ENCODE peak calls at places on chromosomes 2 and 18, in six cellular contexts. H is A549, Z is Peyer's patch, C is ovary, B is transverse colon, O is IMR-90. N is an unnamed sample.
A peak's percentile ranks its signal among the peaks of the same experiment; 100 is the strongest.

GRCh38 chr18:79975043-79975442 is 10.6 kb downstream of the HSBP1L1 start:
- DNase-seq in B (no peak), H (no peak), C (no peak), Z (no peak), O (no peak), N (no peak)

GRCh38 chr18:79626905-79627749 is 52.5 kb upstream of the CTDP1 start:
- DNase-seq in C (no peak), B (no peak), O (no peak), H (no peak), Z (no peak), N (no peak)

GRCh38 chr2:22904126-22904684 is 480.8 kb upstream of the KLHL29 start:
- DNase-seq in Z (peak; percentile 56), O (no peak), H (peak; percentile 19), B (peak; percentile 18), C (peak; percentile 33), N (no peak)

GRCh38 chr18:27750014-27750413 is 426.9 kb downstream of the CDH2 start:
- DNase-seq in H (no peak), C (no peak), Z (no peak), B (no peak), O (peak; percentile 28), N (no peak)

GRCh38 chr2:238148981-238149380 is 9.8 kb upstream of the ERFE start:
- DNase-seq in O (no peak), H (no peak), Z (no peak), B (no peak), C (no peak), N (no peak)

GRCh38 chr2:47309472-47309951 is 93.4 kb upstream of the MSH2 start:
- DNase-seq in O (no peak), C (no peak), B (peak; percentile 54), Z (peak; percentile 73), H (no peak), N (no peak)

GRCh38 chr2:145874466-145874865 is 1354.5 kb upstream of the ZEB2 start:
- DNase-seq in C (no peak), B (no peak), Z (no peak), H (no peak), O (peak; percentile 64), N (no peak)

GRCh38 chr2:38075436-38076249 is at the start of gene CYP1B1:
- DNase-seq in H (peak; percentile 58), B (no peak), Z (no peak), C (peak; percentile 52), O (no peak), N (no peak)

GRCh38 chr18:46319793-46320192 is 215.6 kb downstream of the HAUS1 start:
- DNase-seq in H (no peak), O (no peak), Z (no peak), B (no peak), C (no peak), N (no peak)

GRCh38 chr2:121207494-121207893 is 77.5 kb downstream of the TFCP2L1 start:
- DNase-seq in Z (no peak), O (no peak), C (no peak), B (no peak), H (no peak), N (no peak)

GRCh38 chr2:159026170-159026569 is 57.7 kb downstream of the TANC1 start:
- DNase-seq in Z (no peak), H (no peak), B (no peak), O (no peak), C (no peak), N (no peak)

GRCh38 chr18:78304199-78304826 is 675.3 kb upstream of the SALL3 start:
- DNase-seq in O (no peak), Z (no peak), C (no peak), H (no peak), B (no peak), N (no peak)

GRCh38 chr2:57440437-57440836 is 606.2 kb upstream of the VRK2 start:
- DNase-seq in C (no peak), O (no peak), B (no peak), Z (no peak), H (no peak), N (no peak)

GRCh38 chr2:48265169-48266013 is 264.6 kb upstream of the STON1 start:
- DNase-seq in C (no peak), O (no peak), B (no peak), H (no peak), Z (no peak), N (no peak)

GRCh38 chr2:127811397-127811860 is 458 bp upstream of the WDR33 start:
- DNase-seq in H (peak; percentile 29), C (no peak), Z (no peak), B (no peak), O (no peak), N (no peak)

GRCh38 chr2:127811922-127812321 is 951 bp upstream of the WDR33 start:
- DNase-seq in C (no peak), O (no peak), Z (no peak), H (no peak), B (no peak), N (no peak)

GRCh38 chr2:127818794-127819425 is 7.9 kb upstream of the WDR33 start:
- DNase-seq in B (no peak), H (no peak), O (no peak), Z (no peak), C (no peak), N (no peak)

GRCh38 chr2:127810637-127811396 is at the start of gene WDR33:
- DNase-seq in B (peak; percentile 96), O (peak; percentile 84), Z (peak; percentile 94), C (peak; percentile 92), H (peak; percentile 96), N (peak; percentile 42)

DNA sequence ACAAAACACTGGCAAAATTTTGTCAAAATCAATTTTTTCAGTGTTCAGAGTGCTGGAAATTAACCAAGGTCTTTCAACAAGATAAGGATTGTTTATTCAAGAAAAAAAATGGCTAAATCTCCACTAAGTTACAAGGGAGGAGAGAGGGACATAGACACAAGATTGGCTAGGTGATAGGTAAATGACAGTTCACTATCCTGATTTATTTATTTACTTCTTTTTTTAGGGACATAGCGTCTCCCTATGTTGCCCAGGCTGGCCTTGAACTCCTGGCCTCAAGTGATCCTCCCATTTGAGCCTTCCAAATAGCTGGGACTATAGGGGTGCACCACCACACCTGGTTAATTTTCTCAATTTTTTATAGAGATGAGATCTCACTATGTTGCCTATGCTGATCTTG is 3.7 kb upstream of the WDR33 start:
- DNase-seq in O (no peak), Z (no peak), B (no peak), C (no peak), H (no peak), N (no peak)
- TF ChIP-seq POLR2A in O (no peak), Z (no peak), B (no peak), C (no peak), H (no peak), N (no peak)

GRCh38 chr18:72868666-72869661 is 1.2 kb upstream of the NETO1 start:
- DNase-seq in B (no peak), O (no peak), C (no peak), Z (no peak), H (no peak), N (no peak)
- H3K4me3 ChIP-seq in B (peak overlapping the region; percentile 26), O (peak overlapping the region; percentile 36), C (no peak overlapping the region), Z (no peak overlapping the region), H (peak overlapping the region; percentile 34), N (peak overlapping the region; percentile 3)

GRCh38 chr2:25372405-25373268 is 30.9 kb upstream of the DNMT3A start:
- DNase-seq in H (no peak), O (no peak), B (no peak), Z (no peak), C (peak; percentile 27), N (no peak)
- H3K4me1 ChIP-seq in H (peaks cover 11% of the 10 kb centered on the region), O (peaks cover 8% of the 10 kb centered on the region), B (peaks cover 6% of the 10 kb centered on the region), Z (peaks cover 7% of the 10 kb centered on the region), C (peaks cover 9% of the 10 kb centered on the region), N (peaks cover 12% of the 10 kb centered on the region)

GRCh38 chr18:3246636-3247242 is 862 bp upstream of the MYL12A start:
- DNase-seq in O (no peak), C (peak; percentile 63), H (no peak), Z (peak; percentile 58), B (peak; percentile 38), N (no peak)
- TF ChIP-seq POLR2A in O (no peak), C (no peak), H (no peak), Z (no peak), B (no peak), N (no peak)

GRCh38 chr2:44349506-44349905 is 11.8 kb downstream of the PREPL start:
- DNase-seq in B (no peak), O (no peak), C (no peak), H (no peak), Z (no peak), N (no peak)

GRCh38 chr2:44354761-44355160 is 6.5 kb downstream of the PREPL start:
- DNase-seq in C (no peak), Z (no peak), O (no peak), H (no peak), B (no peak), N (no peak)

GRCh38 chr2:44352510-44352909 is 8.8 kb downstream of the PREPL start:
- DNase-seq in H (no peak), C (no peak), B (no peak), O (no peak), Z (no peak), N (no peak)

GRCh38 chr2:44351088-44351487 is 10.2 kb downstream of the PREPL start:
- DNase-seq in Z (no peak), C (no peak), H (no peak), B (no peak), O (peak; percentile 84), N (no peak)

DNA sequence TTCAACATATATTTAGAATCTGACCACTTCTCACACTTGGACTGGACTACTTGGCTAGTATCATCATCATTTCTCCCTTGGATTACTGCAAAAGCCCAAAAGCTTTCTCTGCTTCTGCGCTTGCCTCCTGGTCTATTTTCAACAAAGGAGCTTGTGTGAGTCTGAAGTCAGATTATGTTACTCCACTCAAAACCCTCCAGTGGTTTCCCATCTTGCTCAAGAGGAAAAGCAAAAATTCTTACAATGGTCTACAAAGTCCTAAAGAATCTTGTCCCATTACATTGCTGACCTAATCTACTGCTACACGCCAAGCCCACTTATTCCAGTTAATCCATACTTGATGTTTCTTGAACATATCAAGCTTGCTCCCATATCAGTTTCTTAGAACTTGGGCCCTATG is 9.6 kb downstream of the PREPL start:
- DNase-seq in C (no peak), Z (no peak), H (no peak), O (peak; percentile 70), B (no peak), N (no peak)
- H3K4me3 ChIP-seq in C (no peak overlapping the region), Z (no peak overlapping the region), H (no peak overlapping the region), O (no peak overlapping the region), B (no peak overlapping the region), N (no peak overlapping the region)

GRCh38 chr18:26549486-26550435 is 1.4 kb upstream of the KCTD1 start:
- DNase-seq in Z (peak; percentile 56), C (peak; percentile 80), B (peak; percentile 61), H (peak; percentile 33), O (peak; percentile 38), N (no peak)
- H3K4me1 ChIP-seq in Z (peaks cover 11% of the 10 kb centered on the region), C (peaks cover 18% of the 10 kb centered on the region), B (peaks cover 10% of the 10 kb centered on the region), H (peaks cover 12% of the 10 kb centered on the region), O (peaks cover 6% of the 10 kb centered on the region), N (peaks cover 35% of the 10 kb centered on the region)

GRCh38 chr2:23924589-23925359 is 2.1 kb downstream of the ATAD2B start:
- DNase-seq in H (no peak), C (no peak), O (no peak), B (no peak), Z (no peak), N (no peak)

GRCh38 chr2:23926289-23926749 is 604 bp downstream of the ATAD2B start:
- DNase-seq in C (peak; percentile 66), B (no peak), Z (no peak), H (peak; percentile 44), O (no peak), N (no peak)

GRCh38 chr2:23926750-23927627 is at the start of gene ATAD2B:
- DNase-seq in O (peak; percentile 94), B (peak; percentile 94), Z (peak; percentile 97), H (peak; percentile 90), C (peak; percentile 96), N (peak; percentile 55)

GRCh38 chr2:23925702-23926288 is 1.1 kb downstream of the ATAD2B start:
- DNase-seq in O (peak; percentile 68), B (peak; percentile 73), H (no peak), C (no peak), Z (no peak), N (peak; percentile 27)
- TF ChIP-seq POLR2A in O (no peak), B (peak; percentile 56), H (no peak), C (no peak), Z (peak; percentile 22), N (peak; percentile 43)